ENCODE peak calls at places on chromosomes 3 and 15, in nine cellular contexts. Q, G, B, T, M, U, R, J and X are unnamed samples.

GRCh38 chr3:196991581-196992460 is 23.2 kb upstream of the PIGZ start:
- DNase-seq in Q (no peak), G (no peak), B (no peak), T (no peak), M (no peak), U (no peak), R (no peak), J (no peak), X (no peak)

GRCh38 chr3:133038731-133039398 is 674 bp downstream of the TMEM108 start:
- DNase-seq in Q (peak; percentile 88), G (no peak), B (no peak), T (no peak), M (peak; percentile 33), U (peak; percentile 62), R (peak; percentile 24), J (peak; percentile 76), X (peak; percentile 41)

GRCh38 chr3:56131976-56132590 is 336.2 kb downstream of the ERC2 start:
- DNase-seq in Q (no peak), G (peak; percentile 96), B (peak; percentile 12), T (no peak), M (peak; percentile 94), U (no peak), R (no peak), J (peak; percentile 28), X (peak; percentile 76)

GRCh38 chr15:66803182-66803729 is 101.2 kb downstream of the SMAD6 start:
- DNase-seq in Q (peak; percentile 81), G (peak; percentile 97), B (peak; percentile 86), T (no peak), M (peak; percentile 100), U (peak; percentile 71), R (no peak), J (peak; percentile 68), X (peak; percentile 97)

GRCh38 chr3:146214493-146214892 is 36.4 kb downstream of the PLSCR4 start:
- DNase-seq in Q (no peak), G (no peak), B (no peak), T (no peak), M (no peak), U (no peak), R (no peak), J (no peak), X (no peak)

GRCh38 chr3:178562143-178562868 is 26.1 kb downstream of the KCNMB2 start:
- DNase-seq in Q (no peak), G (no peak), B (no peak), T (no peak), M (peak; percentile 14), U (no peak), R (no peak), J (no peak), X (no peak)

GRCh38 chr15:77076325-77076915 is 5.5 kb upstream of the TSPAN3 start:
- DNase-seq in Q (no peak), G (no peak), B (no peak), T (no peak), M (peak; percentile 14), U (no peak), R (no peak), J (no peak), X (no peak)

GRCh38 chr15:63860161-63860954 is 26.6 kb upstream of the HERC1 start:
- DNase-seq in Q (no peak), G (no peak), B (no peak), T (peak; percentile 21), M (no peak), U (no peak), R (peak; percentile 27), J (no peak), X (no peak)

GRCh38 chr3:69144631-69145244 is 22.3 kb upstream of the LMOD3 start:
- DNase-seq in Q (peak; percentile 62), G (no peak), B (no peak), T (no peak), M (no peak), U (peak; percentile 10), R (no peak), J (peak; percentile 83), X (no peak)

GRCh38 chr3:60523536-60523935 is 727.7 kb downstream of the FHIT start:
- DNase-seq in Q (no peak), G (no peak), B (no peak), T (no peak), M (no peak), U (no peak), R (no peak), J (no peak), X (no peak)

GRCh38 chr3:77411990-77412389 is 372.1 kb downstream of the ROBO2 start:
- DNase-seq in Q (no peak), G (peak; percentile 50), B (no peak), T (no peak), M (peak; percentile 68), U (no peak), R (no peak), J (no peak), X (no peak)

GRCh38 chr3:56754753-56755365 is 46.9 kb downstream of the ARHGEF3 start:
- DNase-seq in Q (no peak), G (no peak), B (no peak), T (peak; percentile 29), M (no peak), U (no peak), R (peak; percentile 32), J (no peak), X (no peak)

GRCh38 chr3:14453368-14453710 is 50.9 kb downstream of the SLC6A6 start:
- DNase-seq in Q (no peak), G (no peak), B (no peak), T (no peak), M (no peak), U (no peak), R (no peak), J (no peak), X (no peak)
- H3K4me1 ChIP-seq in Q (peaks cover 7% of the 10 kb centered on the region), G (peaks cover 25% of the 10 kb centered on the region), B (peaks cover 32% of the 10 kb centered on the region), T (no peaks in the 10 kb centered on the region), M (peaks cover 18% of the 10 kb centered on the region), U (peaks cover 24% of the 10 kb centered on the region), R (no peaks in the 10 kb centered on the region), J (peaks cover 10% of the 10 kb centered on the region), X (peaks cover 19% of the 10 kb centered on the region)

DNA sequence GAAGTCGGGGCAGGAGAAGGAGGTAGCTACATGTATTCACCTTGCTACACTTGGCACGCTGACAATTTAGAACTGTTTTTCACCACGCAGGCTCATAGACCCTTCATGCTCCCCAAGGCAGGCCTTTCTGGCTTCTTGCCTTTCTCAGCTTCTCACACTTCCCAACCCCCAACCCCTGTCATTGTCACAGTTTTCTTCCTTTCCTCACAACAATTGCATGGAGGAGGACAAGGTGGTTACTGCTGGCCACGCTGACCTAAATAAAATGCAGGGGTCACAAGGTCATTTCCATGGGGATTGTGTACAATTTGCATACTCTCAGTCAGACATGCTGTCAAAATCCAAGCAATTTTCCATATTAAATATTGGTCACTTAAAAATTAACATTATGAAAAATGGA is 44.6 kb upstream of the SSR3 start:
- DNase-seq in Q (peak; percentile 7), G (no peak), B (no peak), T (no peak), M (no peak), U (no peak), R (no peak), J (peak; percentile 8), X (no peak)
- TF ChIP-seq EZH2phosphoT487 in Q (no peak), G (no peak), B (no peak), T (no peak), M (no peak), U (no peak), R (no peak), J (no peak), X (no peak)

GRCh38 chr3:32246079-32246675 is 7.7 kb downstream of the CMTM8 start:
- DNase-seq in Q (no peak), G (peak; percentile 37), B (no peak), T (no peak), M (no peak), U (no peak), R (no peak), J (peak; percentile 9), X (no peak)
- H3K4me1 ChIP-seq in Q (no peaks in the 10 kb centered on the region), G (peaks cover 34% of the 10 kb centered on the region), B (peaks cover 50% of the 10 kb centered on the region), T (no peaks in the 10 kb centered on the region), M (peaks cover 8% of the 10 kb centered on the region), U (peaks cover 9% of the 10 kb centered on the region), R (no peaks in the 10 kb centered on the region), J (peaks cover 6% of the 10 kb centered on the region), X (no peaks in the 10 kb centered on the region)

DNA sequence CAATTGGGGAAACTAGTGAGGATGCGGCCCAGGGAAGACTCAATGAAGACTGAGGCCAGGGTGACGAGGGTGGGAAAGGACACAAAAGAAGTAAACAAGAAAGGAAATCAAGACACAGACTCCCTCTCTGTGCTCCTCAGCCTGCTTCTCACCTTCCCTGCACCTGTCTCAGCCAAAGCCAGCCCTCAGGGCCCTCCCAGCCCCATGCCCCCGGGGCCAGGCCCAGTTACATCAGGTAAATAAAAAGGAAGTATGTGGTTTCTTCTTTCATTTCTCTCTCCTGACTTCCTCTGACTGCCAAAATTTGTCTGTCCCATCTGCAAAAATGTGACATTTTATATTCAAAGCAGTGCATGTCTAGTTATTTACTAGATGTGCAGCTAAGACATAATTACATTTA is 328.0 kb downstream of the UACA start:
- DNase-seq in Q (no peak), G (no peak), B (no peak), T (peak; percentile 79), M (no peak), U (no peak), R (peak; percentile 85), J (no peak), X (no peak)
- TF ChIP-seq EZH2phosphoT487 in Q (no peak), G (no peak), B (no peak), T (no peak), M (no peak), U (no peak), R (no peak), J (no peak), X (no peak)

DNA sequence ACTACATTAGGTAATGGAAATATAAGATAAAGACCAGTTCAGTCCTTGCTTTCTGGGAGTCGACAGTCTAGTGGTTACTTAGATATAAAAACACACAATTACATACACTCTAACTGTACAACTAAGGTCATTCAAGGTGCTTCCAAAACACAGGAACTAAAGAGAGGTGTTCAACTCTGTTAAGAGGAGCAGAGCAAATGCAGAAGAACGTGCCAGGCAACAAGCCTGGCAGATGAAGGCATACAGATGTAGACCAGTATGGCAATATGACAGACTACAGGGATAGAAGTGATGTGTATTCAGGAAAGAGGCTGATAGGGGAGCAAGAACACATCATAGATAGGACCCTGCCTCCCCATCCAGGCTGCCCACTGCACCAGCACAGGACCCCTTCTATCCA is 78.3 kb downstream of the CBLB start:
- DNase-seq in Q (no peak), G (no peak), B (no peak), T (no peak), M (peak; percentile 34), U (no peak), R (no peak), J (no peak), X (no peak)
- H3K4me1 ChIP-seq in Q (peaks cover 49% of the 10 kb centered on the region), G (peaks cover 11% of the 10 kb centered on the region), B (peaks cover 9% of the 10 kb centered on the region), T (peaks cover 5% of the 10 kb centered on the region), M (peaks cover 52% of the 10 kb centered on the region), U (peaks cover 24% of the 10 kb centered on the region), R (no peaks in the 10 kb centered on the region), J (peaks cover 29% of the 10 kb centered on the region), X (no peaks in the 10 kb centered on the region)